ENCODE peak calls at places on chromosomes 3 and 15, in four cellular contexts. K, Y, L and M are unnamed samples.
A peak's percentile ranks its signal among the peaks of the same experiment; 100 is the strongest.

GRCh38 chr3:112376996-112377395 is 44.0 kb downstream of the CD200 start:
- DNase-seq in K (no peak), Y (no peak), L (no peak), M (no peak)

GRCh38 chr15:51144021-51144532 is 49.4 kb upstream of the TNFAIP8L3 start:
- DNase-seq in K (no peak), Y (no peak), L (no peak), M (no peak)

GRCh38 chr3:186640473-186640818 is 247 bp downstream of the FETUB start:
- DNase-seq in K (peak; percentile 22), Y (no peak), L (peak; percentile 18), M (no peak)

GRCh38 chr15:45795487-45796069 is 160.7 kb downstream of the SQOR start:
- DNase-seq in K (peak; percentile 88), Y (no peak), L (no peak), M (no peak)

GRCh38 chr15:88447206-88447605 is 20.0 kb downstream of the MRPL46 start:
- DNase-seq in K (no peak), Y (no peak), L (no peak), M (no peak)

GRCh38 chr3:16482770-16483531 is 30.5 kb downstream of the RFTN1 start:
- DNase-seq in K (no peak), Y (no peak), L (no peak), M (peak; percentile 79)

GRCh38 chr3:3084890-3085289 is 25.3 kb downstream of the IL5RA start:
- DNase-seq in K (no peak), Y (no peak), L (no peak), M (no peak)

GRCh38 chr3:85710490-85710889 is 751.7 kb downstream of the CADM2 start:
- DNase-seq in K (no peak), Y (no peak), L (no peak), M (no peak)

GRCh38 chr3:187572431-187572830 is 97.8 kb downstream of the SST start:
- DNase-seq in K (no peak), Y (no peak), L (no peak), M (no peak)

GRCh38 chr15:79176151-79176550 is 85.6 kb upstream of the RASGRF1 start:
- DNase-seq in K (no peak), Y (no peak), L (no peak), M (no peak)

GRCh38 chr3:44981751-44982150 is 5.7 kb downstream of the EXOSC7 start:
- DNase-seq in K (no peak), Y (no peak), L (no peak), M (no peak)

GRCh38 chr3:7543294-7543693 is 682.4 kb downstream of the GRM7 start:
- DNase-seq in K (no peak), Y (no peak), L (no peak), M (no peak)

GRCh38 chr15:26771917-26772587 is 814 bp downstream of the GABRB3 start:
- DNase-seq in K (no peak), Y (peak; percentile 78), L (no peak), M (no peak)

GRCh38 chr3:174068035-174068434 is 670.5 kb downstream of the NLGN1 start:
- DNase-seq in K (no peak), Y (no peak), L (no peak), M (no peak)

GRCh38 chr15:48566669-48567068 is 78.8 kb downstream of the FBN1 start:
- DNase-seq in K (no peak), Y (no peak), L (no peak), M (no peak)

GRCh38 chr15:25527118-25527517 is 88.3 kb upstream of the UBE3A start:
- DNase-seq in K (no peak), Y (no peak), L (no peak), M (no peak)

GRCh38 chr3:81702126-81702525 is 59.3 kb downstream of the GBE1 start:
- DNase-seq in K (no peak), Y (no peak), L (no peak), M (no peak)

GRCh38 chr3:193879099-193879863 is 256.7 kb upstream of the HES1 start:
- DNase-seq in K (no peak), Y (no peak), L (no peak), M (no peak)

GRCh38 chr3:50299929-50300680 is 900 bp upstream of the HYAL3 start:
- DNase-seq in K (no peak), Y (peak; percentile 76), L (peak; percentile 24), M (no peak)

GRCh38 chr3:16741890-16742289 is 136.7 kb upstream of the DAZL start:
- DNase-seq in K (no peak), Y (no peak), L (peak; percentile 19), M (no peak)

GRCh38 chr15:39455502-39455991 is 125.3 kb upstream of the THBS1 start:
- DNase-seq in K (no peak), Y (no peak), L (no peak), M (no peak)

GRCh38 chr15:48671381-48672022 is 26.0 kb upstream of the FBN1 start:
- DNase-seq in K (no peak), Y (no peak), L (peak; percentile 52), M (no peak)

GRCh38 chr15:99433026-99433756 is 132.6 kb upstream of the MEF2A start:
- DNase-seq in K (no peak), Y (no peak), L (peak; percentile 44), M (peak; percentile 54)

GRCh38 chr3:32374788-32375595 is 16.7 kb upstream of the CMTM7 start:
- DNase-seq in K (peak; percentile 79), Y (no peak), L (no peak), M (no peak)

GRCh38 chr3:111621535-111621934 is 26.4 kb upstream of the ZBED2 start:
- DNase-seq in K (peak; percentile 84), Y (no peak), L (no peak), M (no peak)

DNA sequence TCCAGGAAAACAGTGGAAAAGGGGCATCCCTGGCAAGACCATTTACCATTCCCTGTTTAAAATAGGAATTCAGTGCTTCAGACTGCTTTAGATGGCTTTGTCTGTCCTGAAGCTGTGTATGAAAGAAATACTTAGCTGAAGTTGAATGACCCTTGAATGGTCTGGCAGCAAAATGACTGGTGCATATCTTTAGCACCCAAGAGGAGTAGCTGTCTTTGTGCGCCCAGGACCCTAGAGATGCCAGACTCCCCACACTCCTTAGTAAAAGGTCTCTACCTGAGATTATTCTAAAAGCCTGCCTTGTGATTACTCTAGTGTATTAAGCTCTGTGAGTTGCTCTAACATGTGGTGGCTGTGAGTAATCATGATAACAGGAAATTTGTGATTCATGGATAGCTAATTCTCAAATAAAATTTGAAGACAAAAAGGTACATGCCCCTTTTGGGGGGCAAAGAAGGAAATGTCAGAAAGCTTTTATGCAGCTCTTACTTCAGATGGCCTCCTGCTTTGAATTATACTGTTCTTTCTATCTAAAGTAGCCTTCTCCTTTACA is 3.2 kb downstream of the MAPKBP1 start:
- DNase-seq in K (no peak), Y (no peak), L (no peak), M (no peak)
- H3K4me3 ChIP-seq in K (no peak overlapping the region), Y (no peak overlapping the region), L (no peak overlapping the region), M (no peak overlapping the region)

DNA sequence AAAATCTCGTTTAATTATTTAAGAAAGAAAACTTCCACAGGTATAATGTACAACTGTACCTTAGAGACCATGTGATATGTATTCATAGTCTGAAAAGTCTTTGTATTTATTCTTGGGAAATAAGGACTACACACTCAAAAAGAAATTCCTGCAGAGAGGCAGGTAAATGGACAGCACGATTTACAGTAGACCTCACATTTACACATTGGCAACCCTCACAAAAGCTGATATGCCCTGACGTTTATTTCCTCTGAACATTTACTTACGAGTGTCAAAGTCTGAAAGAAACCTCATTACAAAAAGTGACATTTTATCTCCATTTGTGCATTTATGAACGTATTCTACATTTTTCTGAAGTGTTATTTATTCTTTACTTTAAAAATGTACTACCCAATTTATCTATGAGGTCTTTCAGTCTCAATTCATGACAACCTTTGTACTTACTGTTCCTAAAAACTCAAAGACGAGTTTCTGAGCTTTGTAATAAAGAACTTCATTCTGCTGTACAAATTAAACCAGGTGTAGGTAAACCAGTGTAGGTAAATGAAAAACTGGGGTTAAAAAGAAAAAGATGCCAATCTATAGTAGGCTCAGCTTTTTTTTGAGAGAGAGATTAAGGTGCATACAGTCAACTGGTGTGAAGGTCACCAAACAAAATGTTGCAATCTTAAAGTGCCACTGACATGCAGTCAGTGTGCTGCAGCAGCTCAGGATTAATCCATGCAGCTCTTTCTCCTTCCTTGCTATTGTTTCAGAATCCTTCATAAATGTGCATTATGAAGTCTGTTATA is 44.3 kb downstream of the THRB start:
- DNase-seq in K (no peak), Y (no peak), L (no peak), M (no peak)
- H3K36me3 ChIP-seq in K (no peaks in the 10 kb centered on the region), Y (no peaks in the 10 kb centered on the region), L (no peaks in the 10 kb centered on the region), M (no peaks in the 10 kb centered on the region)

GRCh38 chr15:59436774-59437472 is 1.1 kb upstream of the FAM81A start:
- DNase-seq in K (peak; percentile 23), Y (no peak), L (no peak), M (no peak)
- H3K4me3 ChIP-seq in K (peak overlapping the region; percentile 72), Y (no peak overlapping the region), L (peak overlapping the region; percentile 76), M (peak overlapping the region; percentile 34)

GRCh38 chr15:68201879-68202261 is 3.3 kb downstream of the CALML4 start:
- DNase-seq in K (peak; percentile 76), Y (no peak), L (no peak), M (no peak)

GRCh38 chr15:68199340-68199739 is 5.8 kb downstream of the CALML4 start:
- DNase-seq in K (no peak), Y (no peak), L (no peak), M (no peak)

GRCh38 chr15:68197661-68198437 is 7.3 kb downstream of the CALML4 start:
- DNase-seq in K (no peak), Y (no peak), L (no peak), M (no peak)

GRCh38 chr15:68201153-68201878 is 3.8 kb downstream of the CALML4 start:
- DNase-seq in K (no peak), Y (no peak), L (no peak), M (no peak)

DNA sequence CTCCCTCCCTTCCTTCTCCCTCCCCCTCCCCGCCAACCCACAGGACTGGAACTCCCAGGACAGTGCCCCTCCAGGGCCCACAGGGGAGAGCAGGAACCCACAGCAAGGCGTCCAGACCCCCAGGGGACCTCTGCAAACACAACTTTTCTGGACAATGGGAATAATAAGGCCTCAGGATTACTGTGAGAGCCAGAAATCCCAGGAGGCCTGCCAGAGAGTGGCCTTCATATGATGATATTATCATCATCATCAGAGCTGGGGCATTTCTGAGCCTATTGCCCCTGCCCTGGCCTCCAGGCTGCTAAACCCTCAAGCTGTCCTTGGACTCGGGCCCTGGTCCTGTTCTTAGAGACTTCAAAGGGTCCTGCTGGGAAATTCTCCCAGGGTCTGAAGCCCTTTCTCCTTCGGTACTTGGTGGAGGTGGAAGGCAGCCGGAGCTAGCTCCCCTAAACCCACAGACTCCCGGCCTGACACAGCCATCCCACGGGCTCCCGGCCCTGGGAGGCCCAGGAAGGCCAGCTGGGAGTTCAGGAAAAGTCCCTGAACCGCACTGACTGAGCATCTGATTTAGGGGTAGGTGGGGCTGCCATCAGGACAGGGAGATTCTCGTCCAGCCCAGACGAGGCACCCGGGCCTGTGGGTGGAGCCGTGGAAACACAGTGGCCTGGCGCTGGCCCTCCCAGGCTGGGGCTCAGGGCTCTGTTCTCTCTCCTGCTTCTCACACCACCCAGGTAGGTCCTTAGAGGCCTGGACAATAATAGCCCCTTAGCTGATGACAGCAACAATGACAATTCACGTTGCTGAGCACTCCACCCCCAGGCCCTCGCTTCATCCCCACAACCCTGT is 4.9 kb downstream of the CALML4 start:
- DNase-seq in K (no peak), Y (peak; percentile 62), L (no peak), M (no peak)
- H3K36me3 ChIP-seq in K (no peaks in the 10 kb centered on the region), Y (no peaks in the 10 kb centered on the region), L (no peaks in the 10 kb centered on the region), M (no peaks in the 10 kb centered on the region)